ENCODE peak calls at places on chromosome 18, in eight cellular contexts. H is Panc1; W is endothelial cell of umbilical vein; Z is IMR-90; Q is SJSA1; F is uterus; P is CD8-positive, alpha-beta memory T cell; Y is A549. K is an unnamed sample.

GRCh38 chr18:37341473-37342086 is 224.0 kb downstream of the CELF4 start:
- DNase-seq in Y (no peak), Z (no peak), W (no peak), H (no peak), P (no peak), Q (no peak), F (no peak), K (no peak)

GRCh38 chr18:5451130-5451529 is 92.7 kb downstream of the EPB41L3 start:
- DNase-seq in F (no peak), H (no peak), P (no peak), Z (peak; percentile 53), W (no peak), Y (no peak), Q (no peak), K (no peak)

GRCh38 chr18:48996901-48997463 is 46.2 kb upstream of the SMAD7 start:
- DNase-seq in Y (peak; percentile 64), Z (peak; percentile 81), P (peak; percentile 66), Q (peak; percentile 85), W (no peak), F (no peak), H (no peak), K (peak; percentile 59)

GRCh38 chr18:48534364-48534763 is 4.5 kb upstream of the CTIF start:
- DNase-seq in Q (peak; percentile 89), H (no peak), P (no peak), W (peak; percentile 19), F (no peak), Z (peak; percentile 83), Y (no peak), K (peak; percentile 21)

GRCh38 chr18:26448714-26449159 is 99.6 kb downstream of the KCTD1 start:
- DNase-seq in W (no peak), Q (no peak), F (no peak), P (no peak), H (no peak), Y (no peak), Z (no peak), K (no peak)

GRCh38 chr18:50013363-50014138 is 181.4 kb downstream of the MYO5B start:
- DNase-seq in P (no peak), Q (no peak), H (no peak), F (no peak), Z (peak; percentile 7), Y (no peak), W (no peak), K (peak; percentile 56)

GRCh38 chr18:31555971-31556747 is 35.5 kb upstream of the TTR start:
- DNase-seq in H (peak; percentile 42), W (peak; percentile 82), Y (peak; percentile 25), F (no peak), P (peak; percentile 51), Z (peak; percentile 70), Q (no peak), K (peak; percentile 75)

GRCh38 chr18:35387367-35387685 is 10.2 kb upstream of the ZNF396 start:
- DNase-seq in Z (peak; percentile 46), H (no peak), W (no peak), Y (no peak), Q (no peak), F (no peak), P (no peak), K (no peak)

GRCh38 chr18:9775172-9775571 is 67.1 kb downstream of the RAB31 start:
- DNase-seq in F (no peak), H (no peak), Q (no peak), P (no peak), Z (no peak), Y (no peak), W (no peak), K (no peak)

GRCh38 chr18:10473152-10473551 is 18.7 kb downstream of the APCDD1 start:
- DNase-seq in W (no peak), F (no peak), Z (no peak), Y (no peak), P (no peak), H (no peak), Q (no peak), K (no peak)

GRCh38 chr18:74796928-74797576 is 199.4 kb downstream of the ZNF407 start:
- DNase-seq in Q (no peak), W (no peak), Z (peak; percentile 79), F (no peak), P (no peak), H (peak; percentile 36), Y (no peak), K (peak; percentile 58)

GRCh38 chr18:80037300-80037699 is 3.1 kb downstream of the RBFA start:
- DNase-seq in H (no peak), Y (no peak), F (no peak), Q (no peak), P (no peak), W (no peak), Z (no peak), K (no peak)

GRCh38 chr18:80034068-80034851 is at the start of gene RBFA:
- DNase-seq in Q (peak; percentile 100), F (peak; percentile 100), Y (peak; percentile 69), W (peak; percentile 99), P (peak; percentile 100), Z (peak; percentile 98), H (peak; percentile 91), K (peak; percentile 99)

GRCh38 chr18:80034852-80035406 is 695 bp downstream of the RBFA start:
- DNase-seq in W (peak; percentile 20), Y (no peak), P (no peak), F (no peak), H (no peak), Z (no peak), Q (no peak), K (no peak)

GRCh38 chr18:80037869-80038630 is 3.8 kb downstream of the RBFA start:
- DNase-seq in Y (no peak), W (no peak), Q (no peak), P (no peak), H (no peak), Z (no peak), F (no peak), K (no peak)

GRCh38 chr18:80035997-80036396 is 1.8 kb downstream of the RBFA start:
- DNase-seq in P (no peak), Q (no peak), F (no peak), Y (no peak), W (no peak), H (no peak), Z (no peak), K (no peak)
- H3K4me3 ChIP-seq in P (no peak overlapping the region), Q (no peak overlapping the region), F (no peak overlapping the region), Y (no peak overlapping the region), W (no peak overlapping the region), H (peak overlapping the region; percentile 73), Z (no peak overlapping the region), K (no peak overlapping the region)

GRCh38 chr18:70384181-70384790 is 95.4 kb downstream of the SOCS6 start:
- DNase-seq in Q (peak; percentile 85), H (peak; percentile 73), F (no peak), W (no peak), Z (peak; percentile 87), P (no peak), Y (peak; percentile 31), K (peak; percentile 93)
- H3K4me3 ChIP-seq in Q (no peak overlapping the region), H (peak overlapping the region; percentile 11), F (no peak overlapping the region), W (no peak overlapping the region), Z (no peak overlapping the region), P (no peak overlapping the region), Y (peak overlapping the region; percentile 15), K (no peak overlapping the region)

GRCh38 chr18:8632386-8632785 is 23.1 kb downstream of the RAB12 start:
- DNase-seq in Q (no peak), F (no peak), W (no peak), Z (no peak), H (no peak), Y (no peak), P (no peak), K (no peak)
- H3K4me3 ChIP-seq in Q (no peak overlapping the region), F (no peak overlapping the region), W (no peak overlapping the region), Z (no peak overlapping the region), H (no peak overlapping the region), Y (no peak overlapping the region), P (no peak overlapping the region), K (no peak overlapping the region)

DNA sequence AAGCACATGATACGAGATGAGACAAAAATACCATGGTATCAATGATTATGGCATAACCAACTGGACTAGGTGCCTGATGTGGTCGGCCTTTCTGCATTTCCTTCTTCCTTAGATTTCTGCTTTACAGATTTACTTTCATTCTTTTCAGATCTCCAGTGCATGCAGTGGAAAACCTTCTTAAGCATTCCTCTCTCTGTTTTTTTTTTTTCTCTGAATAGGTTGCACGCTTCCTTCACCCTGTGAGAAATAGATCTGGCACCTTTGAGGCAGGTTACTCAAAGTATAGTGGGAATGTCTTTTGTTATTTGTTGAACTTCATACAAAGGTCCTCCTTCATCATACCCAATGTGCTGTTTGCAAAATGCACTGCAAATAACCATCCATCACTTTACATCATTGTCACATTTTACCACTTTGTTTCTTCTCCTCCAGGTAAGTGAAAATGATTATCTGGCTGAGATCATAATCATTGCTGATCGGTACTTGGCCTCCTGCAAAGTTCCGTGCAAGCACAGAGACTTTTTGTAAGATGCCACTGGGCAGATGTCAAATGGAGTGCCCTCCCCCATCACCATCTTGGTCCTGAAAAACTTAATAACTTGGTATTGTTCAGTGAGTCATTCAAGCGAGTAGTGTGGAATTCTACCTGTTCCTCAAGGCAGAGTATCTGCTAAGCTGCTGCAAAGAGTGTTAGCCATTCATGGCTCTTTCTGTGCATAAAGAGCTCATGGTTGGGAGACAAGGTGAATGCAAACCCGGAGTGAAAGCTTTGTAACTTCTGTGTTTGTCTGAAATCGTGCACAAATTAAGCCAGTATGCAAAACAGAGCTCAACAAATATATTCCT is 30.0 kb upstream of the KLHL14 start:
- DNase-seq in F (no peak), W (no peak), Y (no peak), H (no peak), Z (no peak), P (no peak), Q (no peak), K (no peak)
- H3K4me3 ChIP-seq in F (no peak overlapping the region), W (no peak overlapping the region), Y (no peak overlapping the region), H (no peak overlapping the region), Z (no peak overlapping the region), P (no peak overlapping the region), Q (no peak overlapping the region), K (no peak overlapping the region)

DNA sequence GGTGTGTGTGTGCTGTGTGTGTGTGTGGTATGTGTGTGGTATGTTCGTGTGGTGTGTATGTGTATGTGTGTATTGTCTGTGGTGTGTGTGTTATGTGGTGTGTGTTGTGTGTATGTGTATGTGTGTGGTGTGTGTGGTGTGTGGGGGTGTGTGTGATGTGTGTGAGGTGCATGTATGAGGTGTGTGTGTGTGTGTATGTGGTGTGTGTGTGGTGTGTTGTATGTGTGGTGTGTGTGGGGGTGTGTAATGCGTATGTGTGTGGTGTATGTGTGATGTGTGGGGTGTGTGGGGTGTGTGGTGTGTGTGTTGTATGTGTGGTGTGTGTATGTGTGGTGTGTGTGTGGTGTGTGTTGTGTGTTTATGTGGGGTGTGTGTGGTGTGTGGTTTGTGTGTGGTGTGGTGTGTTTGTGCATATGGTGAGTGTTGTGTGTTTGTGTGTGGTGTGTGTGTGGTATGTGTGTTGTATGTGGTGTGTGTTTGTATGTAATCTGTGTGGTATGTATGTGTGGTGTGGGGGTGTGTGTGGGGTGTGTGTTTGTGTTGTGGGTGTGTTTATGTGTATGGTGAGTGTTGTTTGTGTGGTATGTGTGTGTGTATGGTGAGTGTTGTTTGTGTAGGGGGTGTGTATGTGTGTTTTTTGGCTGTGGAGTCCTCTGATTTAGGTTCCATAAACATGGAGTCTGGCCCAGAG is 116.1 kb downstream of the ALPK2 start:
- DNase-seq in F (no peak), W (no peak), Y (no peak), Z (no peak), Q (no peak), P (no peak), H (no peak), K (no peak)
- H3K4me3 ChIP-seq in F (no peak overlapping the region), W (no peak overlapping the region), Y (no peak overlapping the region), Z (no peak overlapping the region), Q (no peak overlapping the region), P (no peak overlapping the region), H (no peak overlapping the region), K (no peak overlapping the region)

K was measured in epithelial cell of esophagus.